ENCODE peak calls at places on chromosomes 11 and 22, in nine cellular contexts. L is ELR; I is NCI-H748 treated with DMSO at 0.1 percent for 48 hours; Y is HFFc6; U is activated CD4-positive, alpha-beta T cell treated with anti-CD3 and anti-CD28 coated beads, Interleukin-2, amount 10 ng/mL, durations not matched to agents 7 days and 5 days; H is trophoblast cell; T is astrocyte of the spinal cord; S is stimulated activated CD4-positive, alpha-beta T cell treated with anti-CD3 and anti-CD28 coated beads, TNF-alpha, amount 100 ng/mL, for 48 hours; G is ascending aorta. A is an unnamed sample.

GRCh38 chr11:45374632-45375031 is 88.5 kb upstream of the SYT13 start:
- DNase-seq in L (no peak), I (no peak), Y (no peak), U (no peak), H (no peak), T (no peak), S (no peak), G (no peak), A (no peak)

GRCh38 chr11:131899954-131900580 is 529.7 kb downstream of the NTM start:
- DNase-seq in L (no peak), I (no peak), Y (no peak), U (no peak), H (no peak), T (no peak), S (no peak), G (no peak), A (no peak)

GRCh38 chr11:69915151-69915500 is 95.9 kb upstream of the FGF3 start:
- DNase-seq in L (peak), I (no peak), Y (peak), U (no peak), H (no peak), T (no peak), S (no peak), G (no peak), A (no peak)

GRCh38 chr22:46062971-46063631 is 86.1 kb upstream of the WNT7B start:
- DNase-seq in L (no peak), I (no peak), Y (no peak), U (no peak), H (no peak), T (no peak), S (no peak), G (peak), A (no peak)

GRCh38 chr22:48368975-48369525 is 1458.6 kb downstream of the BRD1 start:
- DNase-seq in L (no peak), I (no peak), Y (no peak), U (no peak), H (no peak), T (no peak), S (no peak), G (no peak), A (no peak)

GRCh38 chr22:49240016-49240380 is 587.7 kb downstream of the BRD1 start:
- DNase-seq in L (no peak), I (no peak), Y (no peak), U (no peak), H (no peak), T (no peak), S (no peak), G (no peak), A (no peak)

GRCh38 chr22:28108851-28109250 is 189.8 kb upstream of the PITPNB start:
- DNase-seq in L (no peak), I (no peak), Y (no peak), U (no peak), H (no peak), T (no peak), S (no peak), G (no peak), A (no peak)

GRCh38 chr22:24162377-24162927 is 18.8 kb upstream of the SUSD2 start:
- DNase-seq in L (no peak), I (no peak), Y (no peak), U (no peak), H (no peak), T (no peak), S (no peak), G (no peak), A (no peak)

GRCh38 chr11:123474994-123475393 is 44.9 kb downstream of the GRAMD1B start:
- DNase-seq in L (peak), I (no peak), Y (peak), U (no peak), H (peak), T (peak), S (no peak), G (no peak), A (no peak)

GRCh38 chr22:27086728-27087450 is 429.5 kb downstream of the MIAT start:
- DNase-seq in L (no peak), I (no peak), Y (no peak), U (no peak), H (no peak), T (no peak), S (no peak), G (no peak), A (no peak)

GRCh38 chr22:27433585-27434190 is 367.9 kb downstream of the MN1 start:
- DNase-seq in L (peak), I (no peak), Y (no peak), U (no peak), H (peak), T (no peak), S (no peak), G (no peak), A (no peak)

GRCh38 chr11:70281114-70281729 is 10.7 kb downstream of the PPFIA1 start:
- DNase-seq in L (no peak), I (no peak), Y (peak), U (no peak), H (no peak), T (peak), S (no peak), G (no peak), A (no peak)

GRCh38 chr11:8267831-8268529 is 4.3 kb upstream of the LMO1 start:
- DNase-seq in L (no peak), I (no peak), Y (no peak), U (peak), H (no peak), T (no peak), S (no peak), G (no peak), A (no peak)

GRCh38 chr11:10930224-10930960 is 72.5 kb upstream of the ZBED5 start:
- DNase-seq in L (peak), I (no peak), Y (no peak), U (no peak), H (peak), T (peak), S (no peak), G (no peak), A (peak)

GRCh38 chr11:57776101-57776511 is 14.5 kb downstream of the CTNND1 start:
- DNase-seq in L (no peak), I (no peak), Y (peak), U (no peak), H (peak), T (peak), S (no peak), G (no peak), A (no peak)

GRCh38 chr11:117717485-117718314 is 79.3 kb downstream of the DSCAML1 start:
- DNase-seq in L (no peak), I (peak), Y (no peak), U (no peak), H (peak), T (no peak), S (no peak), G (no peak), A (peak)

GRCh38 chr11:86363424-86363823 is 11.3 kb upstream of the CCDC81 start:
- DNase-seq in L (no peak), I (no peak), Y (no peak), U (no peak), H (no peak), T (no peak), S (no peak), G (no peak), A (no peak)

GRCh38 chr11:134915212-134915611 is 503.2 kb upstream of the B3GAT1 start:
- DNase-seq in L (no peak), I (no peak), Y (no peak), U (no peak), H (no peak), T (peak), S (no peak), G (peak), A (no peak)

GRCh38 chr22:36331306-36331911 is 56.4 kb downstream of the MYH9 start:
- DNase-seq in L (peak), I (no peak), Y (peak), U (peak), H (peak), T (peak), S (peak), G (peak), A (peak)

GRCh38 chr11:120966840-120967239 is 57.1 kb upstream of the TBCEL start:
- DNase-seq in L (no peak), I (no peak), Y (no peak), U (no peak), H (no peak), T (no peak), S (no peak), G (no peak), A (no peak)

A was measured in colonic mucosa.